ENCODE peak calls at places on chromosomes 6 and 20, in nine cellular contexts. One of them, this sample, is unnamed.

GRCh38 chr6:46684771-46685170 is 2.9 kb upstream of the TDRD6 start:
- DNase-seq in IMR-90: peak; percentile 44
- DNase-seq in stomach: no peak
- DNase-seq in cardiac muscle cell: peak; percentile 68
- DNase-seq in body of pancreas: no peak
- DNase-seq in left ventricle myocardium inferior: no peak
- DNase-seq in A549: no peak
- DNase-seq in hepatocyte: no peak
- DNase-seq in prostate gland: no peak
- DNase-seq in this sample: no peak

GRCh38 chr6:9126845-9127560 is 691.7 kb upstream of the SLC35B3 start:
- DNase-seq in A549: peak; percentile 49
- DNase-seq in left ventricle myocardium inferior: no peak
- DNase-seq in stomach: no peak
- DNase-seq in prostate gland: no peak
- DNase-seq in cardiac muscle cell: peak; percentile 69
- DNase-seq in body of pancreas: no peak
- DNase-seq in hepatocyte: peak; percentile 14
- DNase-seq in IMR-90: peak; percentile 99
- DNase-seq in this sample: no peak

GRCh38 chr6:82761674-82762345 is 303.8 kb downstream of the UBE3D start:
- DNase-seq in cardiac muscle cell: no peak
- DNase-seq in left ventricle myocardium inferior: no peak
- DNase-seq in stomach: no peak
- DNase-seq in IMR-90: no peak
- DNase-seq in prostate gland: no peak
- DNase-seq in hepatocyte: no peak
- DNase-seq in body of pancreas: no peak
- DNase-seq in A549: no peak
- DNase-seq in this sample: no peak

GRCh38 chr6:141309295-141309694 is 823.4 kb upstream of the GJE1 start:
- DNase-seq in cardiac muscle cell: peak; percentile 42
- DNase-seq in prostate gland: no peak
- DNase-seq in stomach: no peak
- DNase-seq in body of pancreas: no peak
- DNase-seq in hepatocyte: no peak
- DNase-seq in left ventricle myocardium inferior: no peak
- DNase-seq in IMR-90: no peak
- DNase-seq in A549: no peak
- DNase-seq in this sample: no peak

GRCh38 chr20:1631309-1632227 is 11.8 kb upstream of the SIRPB1 start:
- DNase-seq in body of pancreas: no peak
- DNase-seq in IMR-90: no peak
- DNase-seq in left ventricle myocardium inferior: no peak
- DNase-seq in A549: no peak
- DNase-seq in hepatocyte: no peak
- DNase-seq in stomach: no peak
- DNase-seq in cardiac muscle cell: peak; percentile 32
- DNase-seq in prostate gland: no peak
- DNase-seq in this sample: no peak

GRCh38 chr20:63968136-63968927 is 1.4 kb downstream of the ZNF512B start:
- DNase-seq in prostate gland: no peak
- DNase-seq in body of pancreas: peak; percentile 26
- DNase-seq in IMR-90: no peak
- DNase-seq in left ventricle myocardium inferior: peak; percentile 12
- DNase-seq in A549: no peak
- DNase-seq in cardiac muscle cell: no peak
- DNase-seq in hepatocyte: no peak
- DNase-seq in stomach: no peak
- DNase-seq in this sample: no peak

GRCh38 chr6:71072508-71072907 is 115.6 kb upstream of the B3GAT2 start:
- DNase-seq in stomach: no peak
- DNase-seq in IMR-90: peak; percentile 11
- DNase-seq in hepatocyte: no peak
- DNase-seq in body of pancreas: no peak
- DNase-seq in prostate gland: no peak
- DNase-seq in cardiac muscle cell: no peak
- DNase-seq in A549: no peak
- DNase-seq in left ventricle myocardium inferior: no peak
- DNase-seq in this sample: no peak

GRCh38 chr6:42841844-42842584 is 37.4 kb upstream of the RPL7L1 start:
- DNase-seq in A549: no peak
- DNase-seq in IMR-90: no peak
- DNase-seq in prostate gland: no peak
- DNase-seq in stomach: no peak
- DNase-seq in body of pancreas: no peak
- DNase-seq in left ventricle myocardium inferior: no peak
- DNase-seq in hepatocyte: no peak
- DNase-seq in cardiac muscle cell: no peak
- DNase-seq in this sample: no peak

GRCh38 chr20:32976746-32977145 is 27.5 kb downstream of the SUN5 start:
- DNase-seq in hepatocyte: no peak
- DNase-seq in left ventricle myocardium inferior: no peak
- DNase-seq in stomach: no peak
- DNase-seq in body of pancreas: no peak
- DNase-seq in IMR-90: no peak
- DNase-seq in A549: no peak
- DNase-seq in cardiac muscle cell: no peak
- DNase-seq in prostate gland: no peak
- DNase-seq in this sample: no peak

GRCh38 chr20:9359561-9360308 is 154.7 kb upstream of the LAMP5 start:
- DNase-seq in cardiac muscle cell: peak; percentile 84
- DNase-seq in left ventricle myocardium inferior: no peak
- DNase-seq in IMR-90: peak; percentile 70
- DNase-seq in hepatocyte: peak; percentile 71
- DNase-seq in stomach: peak; percentile 38
- DNase-seq in prostate gland: peak; percentile 47
- DNase-seq in A549: peak; percentile 77
- DNase-seq in body of pancreas: peak; percentile 34
- DNase-seq in this sample: peak; percentile 70

GRCh38 chr6:151387175-151387574 is 4.2 kb downstream of the ZBTB2 start:
- DNase-seq in hepatocyte: no peak
- DNase-seq in A549: no peak
- DNase-seq in stomach: no peak
- DNase-seq in cardiac muscle cell: no peak
- DNase-seq in IMR-90: no peak
- DNase-seq in left ventricle myocardium inferior: no peak
- DNase-seq in prostate gland: no peak
- DNase-seq in body of pancreas: no peak
- DNase-seq in this sample: no peak

GRCh38 chr6:74534485-74535211 is 671.2 kb downstream of the COL12A1 start:
- DNase-seq in hepatocyte: peak; percentile 60
- DNase-seq in body of pancreas: no peak
- DNase-seq in cardiac muscle cell: peak; percentile 86
- DNase-seq in IMR-90: peak; percentile 86
- DNase-seq in left ventricle myocardium inferior: no peak
- DNase-seq in A549: peak; percentile 90
- DNase-seq in stomach: no peak
- DNase-seq in prostate gland: no peak
- DNase-seq in this sample: no peak

GRCh38 chr20:45268531-45268930 is 14.2 kb upstream of the SLPI start:
- DNase-seq in A549: no peak
- DNase-seq in body of pancreas: no peak
- DNase-seq in cardiac muscle cell: peak; percentile 35
- DNase-seq in left ventricle myocardium inferior: no peak
- DNase-seq in stomach: no peak
- DNase-seq in prostate gland: no peak
- DNase-seq in IMR-90: no peak
- DNase-seq in hepatocyte: no peak
- DNase-seq in this sample: no peak

GRCh38 chr6:143397229-143398222 is 53.0 kb downstream of the ADAT2 start:
- DNase-seq in stomach: peak; percentile 73
- DNase-seq in body of pancreas: peak; percentile 71
- DNase-seq in left ventricle myocardium inferior: no peak
- DNase-seq in cardiac muscle cell: peak; percentile 94
- DNase-seq in prostate gland: peak; percentile 68
- DNase-seq in hepatocyte: peak; percentile 83
- DNase-seq in A549: peak; percentile 68
- DNase-seq in IMR-90: peak; percentile 46
- DNase-seq in this sample: peak; percentile 56

GRCh38 chr20:57876163-57876562 is 166.3 kb upstream of the PMEPA1 start:
- DNase-seq in cardiac muscle cell: no peak
- DNase-seq in prostate gland: no peak
- DNase-seq in stomach: no peak
- DNase-seq in IMR-90: no peak
- DNase-seq in body of pancreas: no peak
- DNase-seq in hepatocyte: no peak
- DNase-seq in left ventricle myocardium inferior: no peak
- DNase-seq in A549: no peak
- DNase-seq in this sample: no peak
- H3K4me1 ChIP-seq in cardiac muscle cell: no peaks in the 10 kb centered on the region
- H3K4me1 ChIP-seq in prostate gland: no peaks in the 10 kb centered on the region
- H3K4me1 ChIP-seq in stomach: no peaks in the 10 kb centered on the region
- H3K4me1 ChIP-seq in IMR-90: no peaks in the 10 kb centered on the region
- H3K4me1 ChIP-seq in body of pancreas: no peaks in the 10 kb centered on the region
- H3K4me1 ChIP-seq in hepatocyte: peaks cover 12% of the 10 kb centered on the region
- H3K4me1 ChIP-seq in left ventricle myocardium inferior: peaks cover 14% of the 10 kb centered on the region
- H3K4me1 ChIP-seq in A549: no peaks in the 10 kb centered on the region
- H3K4me1 ChIP-seq in this sample: peaks cover 2% of the 10 kb centered on the region

DNA sequence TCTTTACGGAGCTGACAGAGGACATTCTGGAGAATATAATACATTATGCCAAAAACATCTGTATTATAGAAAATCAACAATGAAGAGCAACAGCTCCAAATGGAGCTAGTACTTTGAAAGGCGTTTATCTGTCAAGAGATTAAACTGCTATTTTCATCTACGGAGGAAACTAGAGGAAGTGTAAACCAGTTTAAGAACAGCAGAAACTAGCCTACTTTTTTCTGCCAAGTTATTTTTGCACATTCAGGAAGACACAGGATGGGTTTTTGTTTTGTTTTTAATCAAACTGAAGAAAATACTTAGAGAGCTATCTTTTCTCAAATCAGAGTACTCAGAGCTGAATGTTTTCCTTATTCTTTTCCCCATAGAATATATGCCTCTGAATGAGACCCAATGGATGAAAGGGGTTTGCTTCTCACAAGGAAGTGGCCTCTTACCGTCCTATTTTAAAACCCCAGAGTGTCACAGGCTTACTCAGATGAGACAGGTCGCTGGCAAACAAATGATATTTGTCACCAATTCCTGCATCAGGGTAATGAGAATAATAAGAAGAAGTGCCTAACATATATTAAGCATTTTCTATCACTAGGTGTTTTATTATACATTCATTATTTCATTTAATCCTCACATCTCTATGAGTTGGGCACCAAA is 538.5 kb downstream of the CD83 start:
- DNase-seq in hepatocyte: no peak
- DNase-seq in cardiac muscle cell: no peak
- DNase-seq in prostate gland: no peak
- DNase-seq in stomach: no peak
- DNase-seq in body of pancreas: no peak
- DNase-seq in left ventricle myocardium inferior: no peak
- DNase-seq in A549: no peak
- DNase-seq in IMR-90: no peak
- DNase-seq in this sample: no peak
- H3K27ac ChIP-seq in hepatocyte: no peak overlapping the region
- H3K27ac ChIP-seq in cardiac muscle cell: no peak overlapping the region
- H3K27ac ChIP-seq in prostate gland: no peak overlapping the region
- H3K27ac ChIP-seq in stomach: no peak overlapping the region
- H3K27ac ChIP-seq in body of pancreas: no peak overlapping the region
- H3K27ac ChIP-seq in left ventricle myocardium inferior: peak overlapping the region; percentile 47
- H3K27ac ChIP-seq in A549: no peak overlapping the region
- H3K27ac ChIP-seq in IMR-90: no peak overlapping the region
- H3K27ac ChIP-seq in this sample: no peak overlapping the region

DNA sequence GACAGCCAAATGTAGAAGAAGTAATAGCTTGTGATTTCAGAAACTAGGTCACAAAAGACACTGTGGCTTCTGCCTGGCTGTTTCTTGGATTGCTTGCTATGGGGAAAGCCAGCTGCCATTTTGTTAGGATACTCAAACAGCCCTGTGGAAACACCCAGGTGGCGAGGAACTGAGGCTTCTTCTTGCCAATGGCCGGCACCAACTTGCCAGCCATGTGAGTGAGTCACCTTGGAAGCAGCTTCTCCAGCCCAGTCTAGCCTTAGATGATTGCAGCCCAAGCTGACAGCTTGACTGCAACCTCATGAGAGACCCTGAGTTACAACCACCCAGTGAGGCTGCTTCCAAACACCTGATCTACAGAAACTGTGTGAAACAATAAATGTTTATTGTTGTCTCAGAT is 11.9 kb upstream of the KIAA1755 start:
- DNase-seq in hepatocyte: no peak
- DNase-seq in prostate gland: no peak
- DNase-seq in cardiac muscle cell: peak; percentile 53
- DNase-seq in stomach: no peak
- DNase-seq in IMR-90: peak; percentile 74
- DNase-seq in left ventricle myocardium inferior: no peak
- DNase-seq in body of pancreas: no peak
- DNase-seq in A549: no peak
- DNase-seq in this sample: no peak
- H3K4me1 ChIP-seq in hepatocyte: no peaks in the 10 kb centered on the region
- H3K4me1 ChIP-seq in prostate gland: no peaks in the 10 kb centered on the region
- H3K4me1 ChIP-seq in cardiac muscle cell: no peaks in the 10 kb centered on the region
- H3K4me1 ChIP-seq in stomach: no peaks in the 10 kb centered on the region
- H3K4me1 ChIP-seq in IMR-90: peaks cover 33% of the 10 kb centered on the region
- H3K4me1 ChIP-seq in left ventricle myocardium inferior: peaks cover 32% of the 10 kb centered on the region
- H3K4me1 ChIP-seq in body of pancreas: no peaks in the 10 kb centered on the region
- H3K4me1 ChIP-seq in A549: peaks cover 12% of the 10 kb centered on the region
- H3K4me1 ChIP-seq in this sample: peaks cover 10% of the 10 kb centered on the region

GRCh38 chr6:72955666-72956065 is 269.6 kb downstream of the KHDC1L start:
- DNase-seq in stomach: no peak
- DNase-seq in cardiac muscle cell: peak; percentile 33
- DNase-seq in IMR-90: no peak
- DNase-seq in prostate gland: no peak
- DNase-seq in hepatocyte: no peak
- DNase-seq in left ventricle myocardium inferior: no peak
- DNase-seq in body of pancreas: no peak
- DNase-seq in A549: no peak
- DNase-seq in this sample: no peak

GRCh38 chr6:72953901-72954494 is 271.3 kb downstream of the KHDC1L start:
- DNase-seq in cardiac muscle cell: peak; percentile 73
- DNase-seq in body of pancreas: no peak
- DNase-seq in prostate gland: no peak
- DNase-seq in hepatocyte: no peak
- DNase-seq in left ventricle myocardium inferior: no peak
- DNase-seq in A549: no peak
- DNase-seq in stomach: no peak
- DNase-seq in IMR-90: peak; percentile 61
- DNase-seq in this sample: no peak

GRCh38 chr6:72952808-72953630 is 272.3 kb downstream of the KHDC1L start:
- DNase-seq in A549: peak; percentile 34
- DNase-seq in prostate gland: no peak
- DNase-seq in cardiac muscle cell: peak; percentile 44
- DNase-seq in IMR-90: peak; percentile 51
- DNase-seq in hepatocyte: no peak
- DNase-seq in body of pancreas: no peak
- DNase-seq in stomach: no peak
- DNase-seq in left ventricle myocardium inferior: no peak
- DNase-seq in this sample: no peak

GRCh38 chr6:72954736-72955135 is 270.6 kb downstream of the KHDC1L start:
- DNase-seq in A549: no peak
- DNase-seq in body of pancreas: no peak
- DNase-seq in left ventricle myocardium inferior: no peak
- DNase-seq in prostate gland: no peak
- DNase-seq in cardiac muscle cell: peak; percentile 68
- DNase-seq in stomach: no peak
- DNase-seq in hepatocyte: peak; percentile 22
- DNase-seq in IMR-90: no peak
- DNase-seq in this sample: no peak

DNA sequence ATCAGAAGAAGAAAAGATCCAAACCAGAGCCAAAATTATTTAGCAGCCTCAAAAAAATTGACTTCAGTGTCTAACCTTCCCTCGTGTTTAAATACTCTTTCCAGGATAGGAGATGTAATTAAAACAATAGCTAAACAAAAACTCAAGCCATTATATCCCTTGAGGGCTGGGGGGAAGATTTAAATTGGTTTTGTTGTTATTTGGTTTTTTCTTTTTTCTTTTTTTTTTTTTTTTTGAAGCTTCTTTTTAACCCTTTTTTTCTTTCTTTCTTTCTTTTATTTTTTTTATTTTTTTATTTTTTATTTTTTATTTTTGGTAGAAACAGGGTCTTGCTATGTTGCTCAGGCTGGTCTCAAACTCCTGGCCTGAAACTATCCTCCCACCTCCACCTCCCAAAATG is 269.0 kb downstream of the KHDC1L start:
- DNase-seq in prostate gland: no peak
- DNase-seq in stomach: no peak
- DNase-seq in left ventricle myocardium inferior: no peak
- DNase-seq in hepatocyte: no peak
- DNase-seq in A549: no peak
- DNase-seq in body of pancreas: no peak
- DNase-seq in IMR-90: no peak
- DNase-seq in cardiac muscle cell: no peak
- DNase-seq in this sample: no peak
- H3K27ac ChIP-seq in prostate gland: no peak overlapping the region
- H3K27ac ChIP-seq in stomach: no peak overlapping the region
- H3K27ac ChIP-seq in left ventricle myocardium inferior: no peak overlapping the region
- H3K27ac ChIP-seq in hepatocyte: no peak overlapping the region
- H3K27ac ChIP-seq in A549: no peak overlapping the region
- H3K27ac ChIP-seq in body of pancreas: no peak overlapping the region
- H3K27ac ChIP-seq in IMR-90: no peak overlapping the region
- H3K27ac ChIP-seq in cardiac muscle cell: no peak overlapping the region
- H3K27ac ChIP-seq in this sample: no peak overlapping the region

This sample was measured in right cardiac atrium.